ENCODE peak calls at places on chromosomes 3 and 15, in ten cellular contexts. One of them, this sample, is unnamed.

GRCh38 chr3:195907730-195908438 is 467 bp downstream of the TNK2 start:
- DNase-seq in SJCRH30: peak; percentile 86
- DNase-seq in lung: peak; percentile 56
- DNase-seq in mucosa of descending colon: peak; percentile 62
- DNase-seq in adrenal gland: peak; percentile 55
- DNase-seq in cardiac muscle cell: peak; percentile 63
- DNase-seq in endothelial cell of umbilical vein: no peak
- DNase-seq in BE2C: peak; percentile 88
- DNase-seq in lower lobe of right lung: peak; percentile 73
- DNase-seq in kidney: peak; percentile 86
- DNase-seq in this sample: no peak

GRCh38 chr3:115843206-115843605 is 219.9 kb downstream of the GAP43 start:
- DNase-seq in SJCRH30: no peak
- DNase-seq in lung: no peak
- DNase-seq in mucosa of descending colon: no peak
- DNase-seq in adrenal gland: no peak
- DNase-seq in cardiac muscle cell: no peak
- DNase-seq in endothelial cell of umbilical vein: no peak
- DNase-seq in BE2C: no peak
- DNase-seq in lower lobe of right lung: no peak
- DNase-seq in kidney: no peak
- DNase-seq in this sample: no peak

GRCh38 chr15:70200511-70200991 is 102.8 kb upstream of the TLE3 start:
- DNase-seq in SJCRH30: peak; percentile 27
- DNase-seq in lung: no peak
- DNase-seq in mucosa of descending colon: no peak
- DNase-seq in adrenal gland: no peak
- DNase-seq in cardiac muscle cell: no peak
- DNase-seq in endothelial cell of umbilical vein: no peak
- DNase-seq in BE2C: no peak
- DNase-seq in lower lobe of right lung: no peak
- DNase-seq in kidney: no peak
- DNase-seq in this sample: no peak

GRCh38 chr15:26260517-26261133 is 397.5 kb upstream of the ATP10A start:
- DNase-seq in SJCRH30: peak; percentile 60
- DNase-seq in lung: no peak
- DNase-seq in mucosa of descending colon: peak; percentile 13
- DNase-seq in adrenal gland: peak; percentile 35
- DNase-seq in cardiac muscle cell: peak; percentile 55
- DNase-seq in endothelial cell of umbilical vein: no peak
- DNase-seq in BE2C: peak; percentile 27
- DNase-seq in lower lobe of right lung: no peak
- DNase-seq in kidney: no peak
- DNase-seq in this sample: no peak

GRCh38 chr3:137172703-137173102 is 214.9 kb downstream of the IL20RB start:
- DNase-seq in SJCRH30: no peak
- DNase-seq in lung: no peak
- DNase-seq in mucosa of descending colon: no peak
- DNase-seq in adrenal gland: no peak
- DNase-seq in cardiac muscle cell: no peak
- DNase-seq in endothelial cell of umbilical vein: no peak
- DNase-seq in BE2C: no peak
- DNase-seq in lower lobe of right lung: no peak
- DNase-seq in kidney: no peak
- DNase-seq in this sample: no peak

GRCh38 chr15:97736748-97737147 is 223.8 kb upstream of the ARRDC4 start:
- DNase-seq in SJCRH30: no peak
- DNase-seq in lung: no peak
- DNase-seq in mucosa of descending colon: no peak
- DNase-seq in adrenal gland: no peak
- DNase-seq in cardiac muscle cell: no peak
- DNase-seq in endothelial cell of umbilical vein: no peak
- DNase-seq in BE2C: no peak
- DNase-seq in lower lobe of right lung: no peak
- DNase-seq in kidney: no peak
- DNase-seq in this sample: no peak

GRCh38 chr15:75213212-75213767 is 11.6 kb downstream of the C15orf39 start:
- DNase-seq in SJCRH30: no peak
- DNase-seq in lung: no peak
- DNase-seq in mucosa of descending colon: no peak
- DNase-seq in adrenal gland: no peak
- DNase-seq in cardiac muscle cell: no peak
- DNase-seq in endothelial cell of umbilical vein: no peak
- DNase-seq in BE2C: no peak
- DNase-seq in lower lobe of right lung: no peak
- DNase-seq in kidney: no peak
- DNase-seq in this sample: no peak

GRCh38 chr3:9653565-9654248 is 4.4 kb downstream of the MTMR14 start:
- DNase-seq in SJCRH30: no peak
- DNase-seq in lung: no peak
- DNase-seq in mucosa of descending colon: no peak
- DNase-seq in adrenal gland: no peak
- DNase-seq in cardiac muscle cell: no peak
- DNase-seq in endothelial cell of umbilical vein: no peak
- DNase-seq in BE2C: no peak
- DNase-seq in lower lobe of right lung: no peak
- DNase-seq in kidney: no peak
- DNase-seq in this sample: no peak

GRCh38 chr3:127008236-127008635 is 25.3 kb downstream of the PLXNA1 start:
- DNase-seq in SJCRH30: no peak
- DNase-seq in lung: no peak
- DNase-seq in mucosa of descending colon: no peak
- DNase-seq in adrenal gland: no peak
- DNase-seq in cardiac muscle cell: no peak
- DNase-seq in endothelial cell of umbilical vein: no peak
- DNase-seq in BE2C: no peak
- DNase-seq in lower lobe of right lung: no peak
- DNase-seq in kidney: no peak
- DNase-seq in this sample: no peak

GRCh38 chr3:46553154-46553553 is 12.9 kb downstream of the LRRC2 start:
- DNase-seq in SJCRH30: no peak
- DNase-seq in lung: no peak
- DNase-seq in mucosa of descending colon: no peak
- DNase-seq in adrenal gland: no peak
- DNase-seq in cardiac muscle cell: no peak
- DNase-seq in endothelial cell of umbilical vein: no peak
- DNase-seq in BE2C: no peak
- DNase-seq in lower lobe of right lung: no peak
- DNase-seq in kidney: no peak
- DNase-seq in this sample: no peak

GRCh38 chr3:195763248-195763830 is 42.6 kb downstream of the MUC20 start:
- DNase-seq in SJCRH30: peak; percentile 51
- DNase-seq in lung: no peak
- DNase-seq in mucosa of descending colon: no peak
- DNase-seq in adrenal gland: no peak
- DNase-seq in cardiac muscle cell: no peak
- DNase-seq in endothelial cell of umbilical vein: no peak
- DNase-seq in BE2C: no peak
- DNase-seq in lower lobe of right lung: peak; percentile 31
- DNase-seq in kidney: peak; percentile 41
- DNase-seq in this sample: no peak

DNA sequence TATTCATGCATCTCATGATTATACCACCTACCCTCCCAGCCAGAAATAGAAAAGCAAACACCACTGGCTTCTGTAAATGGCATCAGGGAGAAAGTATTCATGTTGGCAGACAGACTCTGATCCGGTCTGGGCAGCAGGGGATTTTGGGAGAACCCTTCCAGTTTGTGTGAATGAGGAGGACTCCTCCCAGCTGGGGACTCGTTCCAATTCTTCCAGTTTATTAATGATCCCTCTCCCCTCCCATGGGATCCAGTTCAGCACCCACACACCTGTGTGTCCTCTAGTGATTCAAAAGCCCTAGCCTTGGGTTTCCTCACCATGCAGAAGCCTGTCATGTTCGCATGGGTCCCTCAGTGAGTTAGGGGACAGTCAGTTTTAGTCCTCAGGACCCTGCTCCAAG is 110.9 kb downstream of the IQSEC1 start:
- DNase-seq in SJCRH30: no peak
- DNase-seq in lung: no peak
- DNase-seq in mucosa of descending colon: no peak
- DNase-seq in adrenal gland: no peak
- DNase-seq in cardiac muscle cell: no peak
- DNase-seq in endothelial cell of umbilical vein: no peak
- DNase-seq in BE2C: no peak
- DNase-seq in lower lobe of right lung: no peak
- DNase-seq in kidney: no peak
- DNase-seq in this sample: no peak
- H3K4me1 ChIP-seq in SJCRH30: peaks cover 6% of the 10 kb centered on the region
- H3K4me1 ChIP-seq in lung: peaks cover 77% of the 10 kb centered on the region
- H3K4me1 ChIP-seq in mucosa of descending colon: peaks cover 40% of the 10 kb centered on the region
- H3K4me1 ChIP-seq in adrenal gland: peaks cover 68% of the 10 kb centered on the region
- H3K4me1 ChIP-seq in cardiac muscle cell: peaks cover 3% of the 10 kb centered on the region
- H3K4me1 ChIP-seq in endothelial cell of umbilical vein: peaks cover 41% of the 10 kb centered on the region
- H3K4me1 ChIP-seq in BE2C: no peaks in the 10 kb centered on the region
- H3K4me1 ChIP-seq in lower lobe of right lung: peaks cover 85% of the 10 kb centered on the region
- H3K4me1 ChIP-seq in kidney: peaks cover 80% of the 10 kb centered on the region
- H3K4me1 ChIP-seq in this sample: no peaks in the 10 kb centered on the region

GRCh38 chr3:28349397-28350000 is 875 bp upstream of the AZI2 start:
- DNase-seq in SJCRH30: no peak
- DNase-seq in lung: no peak
- DNase-seq in mucosa of descending colon: no peak
- DNase-seq in adrenal gland: no peak
- DNase-seq in cardiac muscle cell: no peak
- DNase-seq in endothelial cell of umbilical vein: no peak
- DNase-seq in BE2C: no peak
- DNase-seq in lower lobe of right lung: no peak
- DNase-seq in kidney: no peak
- DNase-seq in this sample: no peak

GRCh38 chr3:28345690-28346089 is 2.8 kb upstream of the ZCWPW2 start:
- DNase-seq in SJCRH30: no peak
- DNase-seq in lung: no peak
- DNase-seq in mucosa of descending colon: no peak
- DNase-seq in adrenal gland: no peak
- DNase-seq in cardiac muscle cell: no peak
- DNase-seq in endothelial cell of umbilical vein: no peak
- DNase-seq in BE2C: no peak
- DNase-seq in lower lobe of right lung: no peak
- DNase-seq in kidney: no peak
- DNase-seq in this sample: no peak

GRCh38 chr3:28347374-28348285 is 891 bp upstream of the ZCWPW2 start:
- DNase-seq in SJCRH30: no peak
- DNase-seq in lung: no peak
- DNase-seq in mucosa of descending colon: peak; percentile 9
- DNase-seq in adrenal gland: no peak
- DNase-seq in cardiac muscle cell: no peak
- DNase-seq in endothelial cell of umbilical vein: no peak
- DNase-seq in BE2C: no peak
- DNase-seq in lower lobe of right lung: no peak
- DNase-seq in kidney: no peak
- DNase-seq in this sample: no peak

GRCh38 chr3:28348637-28349396 is at the start of the genes AZI2 and ZCWPW2:
- DNase-seq in SJCRH30: peak; percentile 98
- DNase-seq in lung: peak; percentile 95
- DNase-seq in mucosa of descending colon: peak; percentile 97
- DNase-seq in adrenal gland: peak; percentile 98
- DNase-seq in cardiac muscle cell: peak; percentile 98
- DNase-seq in endothelial cell of umbilical vein: peak; percentile 95
- DNase-seq in BE2C: peak; percentile 93
- DNase-seq in lower lobe of right lung: peak; percentile 97
- DNase-seq in kidney: peak; percentile 98
- DNase-seq in this sample: peak; percentile 96

GRCh38 chr3:28348286-28348636 is 260 bp upstream of the ZCWPW2 start:
- DNase-seq in SJCRH30: peak; percentile 88
- DNase-seq in lung: no peak
- DNase-seq in mucosa of descending colon: no peak
- DNase-seq in adrenal gland: no peak
- DNase-seq in cardiac muscle cell: no peak
- DNase-seq in endothelial cell of umbilical vein: no peak
- DNase-seq in BE2C: no peak
- DNase-seq in lower lobe of right lung: no peak
- DNase-seq in kidney: no peak
- DNase-seq in this sample: no peak
- H3K4me1 ChIP-seq in SJCRH30: peaks cover 15% of the 10 kb centered on the region
- H3K4me1 ChIP-seq in lung: no peaks in the 10 kb centered on the region
- H3K4me1 ChIP-seq in mucosa of descending colon: peaks cover 25% of the 10 kb centered on the region
- H3K4me1 ChIP-seq in adrenal gland: no peaks in the 10 kb centered on the region
- H3K4me1 ChIP-seq in cardiac muscle cell: peaks cover 15% of the 10 kb centered on the region
- H3K4me1 ChIP-seq in endothelial cell of umbilical vein: peaks cover 16% of the 10 kb centered on the region
- H3K4me1 ChIP-seq in BE2C: no peaks in the 10 kb centered on the region
- H3K4me1 ChIP-seq in lower lobe of right lung: peaks cover 53% of the 10 kb centered on the region
- H3K4me1 ChIP-seq in kidney: peaks cover 2% of the 10 kb centered on the region
- H3K4me1 ChIP-seq in this sample: peaks cover 7% of the 10 kb centered on the region

DNA sequence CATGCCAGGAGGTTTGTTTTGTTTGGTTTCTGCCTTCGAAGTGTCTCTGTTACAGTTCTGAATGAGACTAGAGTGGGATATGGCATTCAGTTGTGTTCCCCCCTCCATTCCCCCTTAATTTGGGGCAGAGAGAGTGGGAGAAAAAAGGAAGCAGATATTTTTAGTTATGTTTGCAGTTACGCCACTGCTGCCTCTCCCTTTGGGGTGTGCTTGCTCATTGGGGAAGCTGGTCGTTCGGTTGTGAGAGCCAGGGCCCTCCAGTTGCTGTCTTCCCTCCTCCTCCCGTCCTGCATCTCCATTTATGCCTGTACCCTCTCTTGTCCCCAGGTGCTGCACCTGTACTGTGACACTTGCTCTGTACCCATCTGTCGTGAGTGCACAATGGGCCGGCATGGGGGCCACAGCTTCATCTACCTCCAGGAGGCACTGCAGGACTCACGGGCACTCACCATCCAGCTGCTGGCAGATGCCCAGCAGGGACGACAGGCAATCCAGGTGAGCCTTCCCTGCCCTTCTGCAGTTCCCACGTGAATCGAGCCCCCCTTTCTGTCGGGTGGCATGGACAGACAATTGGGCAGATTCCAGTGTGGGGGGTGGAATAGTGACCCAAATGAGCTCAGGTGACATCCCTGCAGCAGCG is 55.8 kb downstream of the TRIM71 start:
- DNase-seq in SJCRH30: no peak
- DNase-seq in lung: no peak
- DNase-seq in mucosa of descending colon: no peak
- DNase-seq in adrenal gland: no peak
- DNase-seq in cardiac muscle cell: no peak
- DNase-seq in endothelial cell of umbilical vein: no peak
- DNase-seq in BE2C: no peak
- DNase-seq in lower lobe of right lung: peak; percentile 59
- DNase-seq in kidney: no peak
- DNase-seq in this sample: no peak
- H3K4me1 ChIP-seq in SJCRH30: no peaks in the 10 kb centered on the region
- H3K4me1 ChIP-seq in lung: peaks cover 10% of the 10 kb centered on the region
- H3K4me1 ChIP-seq in mucosa of descending colon: no peaks in the 10 kb centered on the region
- H3K4me1 ChIP-seq in adrenal gland: no peaks in the 10 kb centered on the region
- H3K4me1 ChIP-seq in cardiac muscle cell: peaks cover 44% of the 10 kb centered on the region
- H3K4me1 ChIP-seq in endothelial cell of umbilical vein: no peaks in the 10 kb centered on the region
- H3K4me1 ChIP-seq in BE2C: no peaks in the 10 kb centered on the region
- H3K4me1 ChIP-seq in lower lobe of right lung: peaks cover 27% of the 10 kb centered on the region
- H3K4me1 ChIP-seq in kidney: peaks cover 18% of the 10 kb centered on the region
- H3K4me1 ChIP-seq in this sample: peaks cover 9% of the 10 kb centered on the region

DNA sequence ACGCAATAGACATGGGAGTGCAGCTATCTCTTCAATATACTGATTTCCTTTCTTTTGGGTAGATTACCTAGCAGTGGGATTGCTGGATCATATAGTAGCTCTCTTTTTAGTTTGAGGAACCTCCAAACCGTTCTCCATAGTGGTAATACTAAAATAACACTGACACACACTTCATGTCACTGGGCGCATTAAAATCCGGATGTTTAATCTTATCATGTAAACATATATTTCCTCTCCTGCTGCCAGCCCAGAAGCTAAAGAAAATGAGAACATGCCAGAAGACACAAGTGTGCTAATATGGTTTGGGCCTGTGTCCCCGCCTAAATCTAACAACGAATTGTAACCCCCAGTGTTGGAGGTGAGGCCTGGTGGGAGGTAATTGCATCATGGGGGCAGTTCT is 23.6 kb upstream of the KCNMB2 start:
- DNase-seq in SJCRH30: no peak
- DNase-seq in lung: no peak
- DNase-seq in mucosa of descending colon: no peak
- DNase-seq in adrenal gland: no peak
- DNase-seq in cardiac muscle cell: no peak
- DNase-seq in endothelial cell of umbilical vein: peak; percentile 67
- DNase-seq in BE2C: no peak
- DNase-seq in lower lobe of right lung: no peak
- DNase-seq in kidney: no peak
- DNase-seq in this sample: no peak
- H3K4me1 ChIP-seq in SJCRH30: peaks cover 4% of the 10 kb centered on the region
- H3K4me1 ChIP-seq in lung: peaks cover 3% of the 10 kb centered on the region
- H3K4me1 ChIP-seq in mucosa of descending colon: peaks cover 5% of the 10 kb centered on the region
- H3K4me1 ChIP-seq in adrenal gland: no peaks in the 10 kb centered on the region
- H3K4me1 ChIP-seq in cardiac muscle cell: no peaks in the 10 kb centered on the region
- H3K4me1 ChIP-seq in endothelial cell of umbilical vein: peaks cover 18% of the 10 kb centered on the region
- H3K4me1 ChIP-seq in BE2C: no peaks in the 10 kb centered on the region
- H3K4me1 ChIP-seq in lower lobe of right lung: no peaks in the 10 kb centered on the region
- H3K4me1 ChIP-seq in kidney: peaks cover 5% of the 10 kb centered on the region
- H3K4me1 ChIP-seq in this sample: no peaks in the 10 kb centered on the region